ENCODE peak calls at places on chromosomes 5 and 9, in six cellular contexts. One of them, this sample, is unnamed.

GRCh38 chr9:84381508-84381907 is 41.0 kb upstream of the SLC28A3 start:
- DNase-seq in GM20000: no peak
- DNase-seq in GM18507: no peak
- DNase-seq in ovary: no peak
- DNase-seq in chondrocyte: no peak
- DNase-seq in RPMI8226: no peak
- DNase-seq in this sample: no peak

GRCh38 chr9:80072406-80072805 is 500.6 kb downstream of the TLE4 start:
- DNase-seq in chondrocyte: no peak
- DNase-seq in GM18507: no peak
- DNase-seq in RPMI8226: no peak
- DNase-seq in ovary: no peak
- DNase-seq in GM20000: no peak
- DNase-seq in this sample: no peak

GRCh38 chr9:95497772-95498171 is 19.0 kb downstream of the PTCH1 start:
- DNase-seq in chondrocyte: no peak
- DNase-seq in GM18507: no peak
- DNase-seq in GM20000: no peak
- DNase-seq in RPMI8226: no peak
- DNase-seq in ovary: no peak
- DNase-seq in this sample: no peak

GRCh38 chr5:56003179-56003578 is 8.4 kb upstream of the IL6ST start:
- DNase-seq in chondrocyte: no peak
- DNase-seq in GM18507: no peak
- DNase-seq in RPMI8226: no peak
- DNase-seq in ovary: no peak
- DNase-seq in GM20000: no peak
- DNase-seq in this sample: no peak

GRCh38 chr5:142078251-142078650 is 30.3 kb upstream of the NDFIP1 start:
- DNase-seq in GM20000: no peak
- DNase-seq in ovary: no peak
- DNase-seq in chondrocyte: no peak
- DNase-seq in RPMI8226: no peak
- DNase-seq in GM18507: no peak
- DNase-seq in this sample: peak; percentile 79

GRCh38 chr5:143401846-143402463 is 1.5 kb downstream of the NR3C1 start:
- DNase-seq in RPMI8226: peak; percentile 52
- DNase-seq in GM20000: peak; percentile 34
- DNase-seq in ovary: no peak
- DNase-seq in GM18507: no peak
- DNase-seq in chondrocyte: no peak
- DNase-seq in this sample: no peak

GRCh38 chr9:130766031-130766903 is 68.8 kb upstream of the ABL1 start:
- DNase-seq in GM20000: no peak
- DNase-seq in RPMI8226: no peak
- DNase-seq in ovary: no peak
- DNase-seq in GM18507: no peak
- DNase-seq in chondrocyte: no peak
- DNase-seq in this sample: no peak

GRCh38 chr5:155728857-155729683 is 597.9 kb upstream of the SGCD start:
- DNase-seq in ovary: peak; percentile 55
- DNase-seq in RPMI8226: no peak
- DNase-seq in GM18507: no peak
- DNase-seq in GM20000: no peak
- DNase-seq in chondrocyte: peak; percentile 67
- DNase-seq in this sample: no peak

GRCh38 chr9:15080401-15080800 is 170.2 kb upstream of the FREM1 start:
- DNase-seq in ovary: no peak
- DNase-seq in chondrocyte: no peak
- DNase-seq in RPMI8226: no peak
- DNase-seq in GM20000: no peak
- DNase-seq in GM18507: no peak
- DNase-seq in this sample: no peak

GRCh38 chr5:180932660-180933059 is 33.7 kb downstream of the BTNL8 start:
- DNase-seq in chondrocyte: no peak
- DNase-seq in RPMI8226: no peak
- DNase-seq in ovary: no peak
- DNase-seq in GM20000: no peak
- DNase-seq in GM18507: no peak
- DNase-seq in this sample: no peak

GRCh38 chr5:82849885-82850284 is 227.3 kb downstream of the TMEM167A start:
- DNase-seq in GM18507: no peak
- DNase-seq in RPMI8226: no peak
- DNase-seq in GM20000: no peak
- DNase-seq in ovary: no peak
- DNase-seq in chondrocyte: no peak
- DNase-seq in this sample: no peak

GRCh38 chr9:12891588-12891987 is 116.8 kb downstream of the LURAP1L start:
- DNase-seq in chondrocyte: no peak
- DNase-seq in GM20000: no peak
- DNase-seq in RPMI8226: no peak
- DNase-seq in GM18507: no peak
- DNase-seq in ovary: no peak
- DNase-seq in this sample: no peak

GRCh38 chr5:16909464-16909863 is 26.6 kb downstream of the MYO10 start:
- DNase-seq in GM20000: no peak
- DNase-seq in chondrocyte: no peak
- DNase-seq in ovary: no peak
- DNase-seq in RPMI8226: no peak
- DNase-seq in GM18507: no peak
- DNase-seq in this sample: no peak

GRCh38 chr9:2242778-2243395 is 227.7 kb downstream of the SMARCA2 start:
- DNase-seq in ovary: peak; percentile 65
- DNase-seq in GM18507: no peak
- DNase-seq in RPMI8226: no peak
- DNase-seq in chondrocyte: no peak
- DNase-seq in GM20000: no peak
- DNase-seq in this sample: no peak

GRCh38 chr5:180691046-180691445 is 41.6 kb upstream of the FLT4 start:
- DNase-seq in GM20000: no peak
- DNase-seq in ovary: no peak
- DNase-seq in GM18507: no peak
- DNase-seq in chondrocyte: no peak
- DNase-seq in RPMI8226: no peak
- DNase-seq in this sample: no peak

GRCh38 chr5:107431998-107432397 is 238.7 kb downstream of the EFNA5 start:
- DNase-seq in GM18507: no peak
- DNase-seq in RPMI8226: no peak
- DNase-seq in GM20000: no peak
- DNase-seq in chondrocyte: no peak
- DNase-seq in ovary: no peak
- DNase-seq in this sample: no peak

GRCh38 chr5:175257847-175258194 is 186.2 kb downstream of the DRD1 start:
- DNase-seq in GM20000: no peak
- DNase-seq in chondrocyte: no peak
- DNase-seq in RPMI8226: no peak
- DNase-seq in GM18507: no peak
- DNase-seq in ovary: no peak
- DNase-seq in this sample: no peak

GRCh38 chr9:91100878-91101450 is 260.8 kb downstream of the AUH start:
- DNase-seq in chondrocyte: no peak
- DNase-seq in ovary: no peak
- DNase-seq in GM20000: no peak
- DNase-seq in GM18507: no peak
- DNase-seq in RPMI8226: no peak
- DNase-seq in this sample: no peak